ENCODE peak calls at places on chromosomes 16 and 17, in ten cellular contexts. U is CD8-positive, alpha-beta T cell; G is fibroblast of lung; T is heart left ventricle; A is stomach; H is uterus; R is IMR-90; P is SK-N-SH; B is cardiac muscle cell; J is Caco-2. Y is an unnamed sample. For H3K36me3 and H3K27me3, the result is how much of the 10 kb centered on the place peaks cover.

GRCh38 chr16:80174416-80174815 is 366.4 kb upstream of the DYNLRB2 start:
- DNase-seq in J (peak), G (peak), U (no peak), P (no peak), R (peak), A (no peak), T (no peak), B (peak), H (no peak), Y (no peak)

GRCh38 chr16:68281368-68282063 is 17.2 kb downstream of the SLC7A6 start:
- DNase-seq in R (no peak), H (no peak), G (no peak), B (no peak), U (peak), T (no peak), A (no peak), J (peak), P (no peak), Y (no peak)

GRCh38 chr17:162689-163088 is 18.8 kb downstream of the DOC2B start:
- DNase-seq in J (no peak), T (no peak), B (no peak), P (no peak), R (no peak), U (no peak), G (no peak), A (no peak), H (no peak), Y (no peak)

GRCh38 chr16:68592466-68593337 is 52.4 kb upstream of the CDH3 start:
- DNase-seq in H (no peak), R (no peak), B (peak), G (no peak), P (no peak), A (no peak), T (no peak), U (no peak), J (peak), Y (peak)

GRCh38 chr16:592518-593306 is 2.8 kb downstream of the RAB40C start:
- DNase-seq in P (no peak), T (no peak), B (peak), H (no peak), A (peak), G (peak), J (no peak), U (no peak), R (no peak), Y (no peak)

GRCh38 chr17:34314279-34314678 is 5.0 kb upstream of the CCL8 start:
- DNase-seq in A (no peak), U (no peak), P (no peak), R (peak), J (no peak), B (peak), T (no peak), G (peak), H (peak), Y (no peak)

GRCh38 chr17:72699566-72699965 is 392.9 kb downstream of the SLC39A11 start:
- DNase-seq in B (peak), R (peak), U (no peak), P (no peak), H (no peak), J (no peak), A (no peak), T (no peak), G (no peak), Y (no peak)

GRCh38 chr17:78289802-78290363 is 58.5 kb downstream of the TMEM235 start:
- DNase-seq in T (peak), B (peak), U (peak), P (peak), G (peak), R (peak), J (peak), A (peak), H (peak), Y (peak)

GRCh38 chr16:2715519-2715918 is 4.5 kb downstream of the PRSS27 start:
- DNase-seq in T (peak), G (peak), A (peak), U (peak), P (no peak), H (no peak), J (peak), R (peak), B (peak), Y (peak)

GRCh38 chr17:9381068-9381467 is 194.6 kb downstream of the STX8 start:
- DNase-seq in P (no peak), T (no peak), G (no peak), U (no peak), J (no peak), R (peak), A (no peak), H (no peak), B (no peak), Y (no peak)

GRCh38 chr17:81833921-81834830 is 674 bp downstream of the PPP1R27 start:
- DNase-seq in U (no peak), P (no peak), B (no peak), J (no peak), G (no peak), H (no peak), R (no peak), T (no peak), A (no peak), Y (no peak)

GRCh38 chr17:66964083-66964771 is at the start of gene CACNG4:
- DNase-seq in J (peak), R (no peak), B (no peak), H (no peak), U (no peak), A (no peak), G (no peak), T (peak), P (peak), Y (peak)

GRCh38 chr17:17885029-17885351 is 48.2 kb upstream of the SREBF1 start:
- DNase-seq in T (no peak), P (no peak), A (no peak), U (no peak), G (no peak), J (no peak), H (no peak), B (no peak), R (no peak), Y (peak)

GRCh38 chr17:51036084-51036483 is 84.6 kb downstream of the SPAG9 start:
- DNase-seq in R (no peak), J (no peak), G (no peak), A (no peak), T (no peak), H (no peak), U (no peak), B (no peak), P (no peak), Y (no peak)

GRCh38 chr17:44610871-44611270 is 45.4 kb upstream of the MEIOC start:
- DNase-seq in T (no peak), P (no peak), G (no peak), B (peak), J (no peak), R (no peak), U (no peak), A (no peak), H (no peak), Y (no peak)

GRCh38 chr16:70737377-70738082 is 51.7 kb upstream of the MTSS2 start:
- DNase-seq in R (peak), P (peak), G (peak), J (no peak), A (peak), U (peak), B (peak), H (peak), T (peak), Y (peak)

GRCh38 chr16:48556913-48557351 is 53.0 kb downstream of the N4BP1 start:
- DNase-seq in G (peak), B (peak), H (no peak), R (peak), J (no peak), T (no peak), U (no peak), A (no peak), P (no peak), Y (no peak)

GRCh38 chr16:15435216-15435864 is 952 bp downstream of the BMERB1 start:
- DNase-seq in B (no peak), H (no peak), G (peak), A (no peak), T (no peak), R (no peak), U (no peak), J (peak), P (peak), Y (peak)

GRCh38 chr17:50440838-50441829 is 15.1 kb downstream of the ACSF2 start:
- DNase-seq in J (no peak), U (no peak), B (no peak), A (no peak), P (no peak), R (no peak), H (no peak), T (no peak), G (no peak), Y (no peak)

GRCh38 chr17:8894673-8895578 is 27.5 kb upstream of the PIK3R6 start:
- DNase-seq in T (no peak), G (peak), P (peak), U (peak), A (peak), R (peak), J (peak), H (no peak), B (peak), Y (peak)

GRCh38 chr16:19289805-19290490 is 4.4 kb downstream of the CLEC19A start:
- DNase-seq in G (no peak), B (no peak), P (peak), R (no peak), J (no peak), H (no peak), U (no peak), A (peak), T (no peak), Y (peak)

GRCh38 chr16:80691111-80691761 is 113.2 kb downstream of the CDYL2 start:
- DNase-seq in R (peak), G (no peak), H (no peak), B (no peak), J (no peak), P (no peak), U (no peak), T (no peak), A (no peak), Y (no peak)

GRCh38 chr17:10125761-10126553 is 72.4 kb downstream of the GAS7 start:
- DNase-seq in P (no peak), B (peak), R (peak), T (no peak), U (no peak), G (peak), J (no peak), A (no peak), H (peak), Y (peak)

GRCh38 chr17:32275060-32276042 is 9.7 kb downstream of the RHBDL3 start:
- DNase-seq in J (no peak), P (peak), U (no peak), B (peak), G (peak), H (peak), T (peak), A (no peak), R (peak), Y (peak)

GRCh38 chr17:61967729-61968128 is 39.9 kb upstream of the INTS2 start:
- DNase-seq in A (no peak), R (peak), U (no peak), B (no peak), H (no peak), T (no peak), P (no peak), J (no peak), G (peak), Y (no peak)

GRCh38 chr17:83062011-83062817 is 17.2 kb upstream of the METRNL start:
- DNase-seq in H (peak), A (no peak), G (no peak), B (no peak), J (no peak), U (no peak), R (no peak), P (peak), T (peak), Y (peak)

GRCh38 chr16:1918312-1918889 is at the start of gene HS3ST6:
- DNase-seq in P (peak), R (no peak), U (no peak), G (no peak), T (no peak), A (no peak), H (no peak), J (no peak), B (no peak), Y (peak)

GRCh38 chr16:17832738-17833137 is 362.0 kb upstream of the XYLT1 start:
- DNase-seq in G (no peak), P (no peak), A (no peak), B (no peak), T (no peak), U (no peak), J (no peak), H (no peak), R (no peak), Y (no peak)

GRCh38 chr17:48002208-48002919 is 31.5 kb downstream of the CDK5RAP3 start:
- DNase-seq in P (no peak), H (no peak), U (no peak), T (no peak), J (no peak), G (peak), B (peak), R (peak), A (no peak), Y (peak)

GRCh38 chr17:42586514-42587230 is 9.1 kb upstream of the PSMC3IP start:
- DNase-seq in G (no peak), J (no peak), H (no peak), A (no peak), U (no peak), T (no peak), B (no peak), P (no peak), R (no peak), Y (no peak)

GRCh38 chr17:42581744-42582270 is 4.3 kb upstream of the PSMC3IP start:
- DNase-seq in G (no peak), U (no peak), R (no peak), H (no peak), T (peak), J (no peak), A (no peak), P (no peak), B (no peak), Y (no peak)

GRCh38 chr17:42585353-42585752 is 7.8 kb upstream of the PSMC3IP start:
- DNase-seq in G (no peak), R (no peak), H (no peak), T (no peak), P (no peak), J (no peak), U (no peak), B (peak), A (no peak), Y (no peak)

GRCh38 chr17:42579794-42580551 is 2.4 kb upstream of the PSMC3IP start:
- DNase-seq in J (no peak), H (peak), B (no peak), A (no peak), G (no peak), P (no peak), T (peak), U (no peak), R (no peak), Y (no peak)

DNA sequence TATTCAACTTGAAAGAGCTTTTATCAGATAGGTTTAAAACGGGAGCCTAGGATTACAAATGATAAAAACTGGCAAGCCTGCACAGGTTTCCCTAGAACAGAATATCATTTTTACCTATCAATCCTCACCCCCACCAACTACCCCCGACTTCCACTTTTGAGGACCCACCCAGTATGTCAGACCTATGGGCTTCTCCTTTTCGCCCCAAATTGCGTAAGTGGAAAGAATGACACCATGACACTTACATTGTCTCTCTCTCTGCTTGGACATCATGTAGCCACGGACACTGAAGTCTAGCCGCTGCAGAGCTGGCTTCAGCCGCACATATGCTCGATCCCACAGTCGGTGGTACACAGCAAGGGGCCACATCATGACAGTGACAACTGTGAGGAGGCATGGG is 7.4 kb upstream of the PSMC3IP start:
- DNase-seq in R (no peak), G (no peak), T (no peak), B (no peak), A (no peak), P (no peak), H (no peak), J (no peak), U (no peak), Y (no peak)
- H3K36me3 ChIP-seq in R (half or more), G (under half), T (half or more), B (half or more), A (half or more), P (half or more), H (under half), J (under half), U (half or more), Y (under half)

GRCh38 chr17:18964018-18964351 is 12.0 kb downstream of the SLC5A10 start:
- DNase-seq in T (no peak), G (no peak), H (no peak), U (no peak), J (no peak), R (no peak), P (no peak), A (no peak), B (no peak), Y (peak)

GRCh38 chr17:18962494-18962815 is 10.5 kb downstream of the SLC5A10 start:
- DNase-seq in A (no peak), H (no peak), J (no peak), B (no peak), P (no peak), R (no peak), T (no peak), G (no peak), U (no peak), Y (peak)

GRCh38 chr17:18961634-18962493 is 9.9 kb downstream of the SLC5A10 start:
- DNase-seq in U (no peak), A (no peak), R (peak), H (no peak), G (no peak), B (no peak), T (peak), J (no peak), P (peak), Y (peak)

GRCh38 chr17:18964550-18964949 is 12.6 kb downstream of the SLC5A10 start:
- DNase-seq in U (no peak), P (no peak), T (no peak), J (no peak), A (no peak), R (no peak), B (no peak), G (no peak), H (no peak), Y (peak)

GRCh38 chr17:18963126-18964017 is 11.4 kb downstream of the SLC5A10 start:
- DNase-seq in P (no peak), R (peak), U (no peak), T (peak), J (no peak), H (no peak), G (no peak), A (no peak), B (no peak), Y (peak)
- H3K4me3 ChIP-seq in P (no peak), R (no peak), U (no peak), T (no peak), J (no peak), H (no peak), G (no peak), A (no peak), B (no peak), Y (no peak)

GRCh38 chr17:46851029-46851741 is at the start of gene WNT9B:
- DNase-seq in J (peak), P (peak), R (no peak), T (no peak), U (no peak), H (no peak), G (no peak), B (no peak), A (peak), Y (peak)
- H3K27me3 ChIP-seq in J (under half), P (half or more), R (half or more), T (under half), U (under half), H (under half), G (under half), B (half or more), A (under half), Y (under half)

DNA sequence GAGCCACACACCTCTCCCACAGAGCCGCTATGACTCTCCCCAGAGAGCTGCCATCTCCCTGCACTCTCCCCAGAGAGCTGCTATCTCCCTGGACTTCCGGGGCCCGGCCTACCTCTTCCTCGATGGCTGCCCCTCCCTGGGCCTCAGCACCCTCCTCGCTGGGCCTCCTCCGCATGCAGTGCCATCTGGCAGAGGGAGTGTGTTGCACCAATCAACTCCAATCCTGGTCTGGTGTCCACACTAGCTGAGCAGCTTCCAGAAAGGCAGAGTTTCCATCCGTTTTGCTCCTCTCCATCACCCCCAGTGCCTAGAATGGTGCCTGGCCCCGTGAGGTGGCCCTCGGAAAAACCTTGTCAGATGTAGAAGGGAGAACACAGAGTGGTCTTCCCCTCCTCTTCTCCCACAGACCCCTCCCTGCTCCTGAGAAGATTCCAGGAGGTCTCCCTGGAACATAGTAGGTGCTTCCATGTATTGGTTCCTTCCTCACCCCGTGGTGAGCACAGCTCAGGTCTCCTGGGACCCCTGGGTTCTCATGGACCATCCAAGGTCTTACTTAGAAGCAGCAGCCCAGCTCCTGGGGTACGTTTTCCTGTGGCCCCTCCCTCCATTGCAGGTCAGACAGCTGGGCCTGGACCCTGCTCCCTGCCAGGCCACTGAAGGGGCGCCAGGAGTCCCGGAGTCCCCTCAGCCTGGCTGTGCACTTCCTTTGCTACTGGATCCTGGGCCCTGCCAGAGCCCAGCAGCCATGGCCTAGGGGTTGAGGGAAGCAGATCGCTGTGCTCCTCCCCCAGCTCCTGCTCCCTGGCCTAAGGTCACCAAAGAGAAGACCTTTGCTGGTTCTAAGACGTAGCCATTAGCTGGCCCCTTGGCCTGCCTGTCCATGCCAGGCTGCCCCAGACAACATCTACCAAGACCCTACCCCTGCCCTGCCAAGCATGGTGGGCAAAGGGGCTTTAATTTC is 233.8 kb upstream of the GSE1 start:
- DNase-seq in A (no peak), B (no peak), T (no peak), H (no peak), R (no peak), U (no peak), P (no peak), J (no peak), G (no peak), Y (no peak)
- H3K36me3 ChIP-seq in A (under half), B (under half), T (under half), H (under half), R (under half), U (under half), P (under half), J (under half), G (under half), Y (under half)

DNA sequence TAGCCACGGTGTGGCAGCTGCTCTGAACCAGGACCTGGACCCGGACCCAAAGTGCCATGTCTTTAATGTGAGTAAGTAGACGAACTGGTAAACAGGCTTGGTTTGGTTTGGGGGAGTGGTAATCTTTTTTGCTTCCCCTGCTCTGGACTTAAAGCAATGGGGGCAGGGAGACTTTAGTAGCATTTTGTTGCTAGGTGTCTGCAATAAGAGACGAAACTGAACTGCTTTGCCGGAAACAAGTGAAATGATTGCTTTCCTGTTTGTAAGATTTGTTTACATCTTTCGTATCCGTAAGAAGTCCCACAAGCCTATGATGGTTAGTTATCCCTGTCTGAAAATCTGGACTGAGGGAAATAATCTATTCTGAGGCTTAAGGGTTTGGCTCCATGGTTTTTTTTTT is 21.5 kb downstream of the PRCD start:
- DNase-seq in A (no peak), H (no peak), T (no peak), J (no peak), B (no peak), R (peak), P (no peak), G (no peak), U (no peak), Y (no peak)
- H3K4me3 ChIP-seq in A (no peak), H (no peak), T (no peak), J (no peak), B (no peak), R (no peak), P (no peak), G (peak), U (no peak), Y (no peak)

Y was measured in H7.